ENCODE peak calls at places on chromosomes 13 and 19, in five cellular contexts. I, A, C, Q and H are unnamed samples.

GRCh38 chr13:49580980-49581680 is 4.2 kb downstream of the RCBTB1 start:
- DNase-seq in I (no peak), A (no peak), C (no peak), Q (no peak), H (no peak)

GRCh38 chr13:75685239-75685697 is 49.1 kb downstream of the LMO7 start:
- DNase-seq in I (no peak), A (no peak), C (no peak), Q (no peak), H (no peak)

GRCh38 chr13:48586591-48587103 is 53.8 kb upstream of the RCBTB2 start:
- DNase-seq in I (no peak), A (peak; percentile 31), C (peak; percentile 48), Q (peak; percentile 75), H (peak; percentile 41)

GRCh38 chr13:91242652-91243051 is 104.8 kb upstream of the MIR17HG start:
- DNase-seq in I (no peak), A (no peak), C (no peak), Q (no peak), H (no peak)

GRCh38 chr13:20869540-20869939 is 33.0 kb downstream of the XPO4 start:
- DNase-seq in I (no peak), A (no peak), C (no peak), Q (no peak), H (no peak)

GRCh38 chr13:110351636-110352420 is 44.7 kb downstream of the COL4A2 start:
- DNase-seq in I (no peak), A (no peak), C (no peak), Q (no peak), H (no peak)

GRCh38 chr19:45099465-45100201 is 6.7 kb downstream of the PPP1R37 start:
- DNase-seq in I (no peak), A (no peak), C (no peak), Q (no peak), H (no peak)

GRCh38 chr13:56700324-56700723 is 440.4 kb upstream of the PRR20A start:
- DNase-seq in I (no peak), A (no peak), C (no peak), Q (no peak), H (no peak)

GRCh38 chr13:110012102-110012739 is 225.8 kb upstream of the IRS2 start:
- DNase-seq in I (no peak), A (no peak), C (no peak), Q (no peak), H (no peak)

GRCh38 chr13:32309812-32310706 is 5.1 kb downstream of the ZAR1L start:
- DNase-seq in I (no peak), A (no peak), C (no peak), Q (no peak), H (peak; percentile 71)

GRCh38 chr13:40786568-40786996 is 2.8 kb upstream of the SLC25A15 start:
- DNase-seq in I (no peak), A (no peak), C (no peak), Q (no peak), H (no peak)

GRCh38 chr19:676343-677105 is at the start of gene FSTL3:
- DNase-seq in I (peak; percentile 78), A (no peak), C (no peak), Q (no peak), H (no peak)

GRCh38 chr13:24282256-24282655 is 27.1 kb upstream of the C1QTNF9 start:
- DNase-seq in I (no peak), A (no peak), C (no peak), Q (no peak), H (no peak)

GRCh38 chr19:58097349-58097748 is 682 bp downstream of the ZSCAN18 start:
- DNase-seq in I (no peak), A (no peak), C (no peak), Q (no peak), H (no peak)

GRCh38 chr19:55242517-55242916 is 14.0 kb upstream of the TMEM86B start:
- DNase-seq in I (no peak), A (no peak), C (no peak), Q (peak; percentile 7), H (no peak)

GRCh38 chr19:750640-751423 is at the start of gene MISP:
- DNase-seq in I (peak; percentile 54), A (no peak), C (no peak), Q (no peak), H (no peak)

GRCh38 chr19:43532571-43532961 is 422 bp upstream of the ZNF575 start:
- DNase-seq in I (peak; percentile 72), A (peak; percentile 50), C (no peak), Q (peak; percentile 79), H (peak; percentile 87)

GRCh38 chr13:87680298-87680697 is 9.1 kb downstream of the SLITRK5 start:
- DNase-seq in I (no peak), A (no peak), C (no peak), Q (no peak), H (no peak)

GRCh38 chr13:98918771-98919170 is 59.1 kb downstream of the DOCK9 start:
- DNase-seq in I (no peak), A (no peak), C (no peak), Q (no peak), H (no peak)

GRCh38 chr19:45195764-45196163 is 17.2 kb downstream of the BLOC1S3 start:
- DNase-seq in I (no peak), A (no peak), C (no peak), Q (no peak), H (no peak)

GRCh38 chr13:108987488-108987887 is 358.1 kb downstream of the MYO16 start:
- DNase-seq in I (no peak), A (no peak), C (no peak), Q (no peak), H (no peak)

GRCh38 chr13:89900104-89900760 is 1447.3 kb upstream of the MIR17HG start:
- DNase-seq in I (no peak), A (no peak), C (no peak), Q (no peak), H (no peak)

GRCh38 chr13:49308977-49309408 is 61.3 kb downstream of the CDADC1 start:
- DNase-seq in I (peak; percentile 78), A (peak; percentile 53), C (no peak), Q (no peak), H (no peak)

GRCh38 chr19:33346665-33347064 is 26.8 kb upstream of the CEBPG start:
- DNase-seq in I (no peak), A (no peak), C (no peak), Q (no peak), H (no peak)
- H3K4me3 ChIP-seq in I (no peak overlapping the region), A (no peak overlapping the region), C (no peak overlapping the region), Q (no peak overlapping the region), H (no peak overlapping the region)

DNA sequence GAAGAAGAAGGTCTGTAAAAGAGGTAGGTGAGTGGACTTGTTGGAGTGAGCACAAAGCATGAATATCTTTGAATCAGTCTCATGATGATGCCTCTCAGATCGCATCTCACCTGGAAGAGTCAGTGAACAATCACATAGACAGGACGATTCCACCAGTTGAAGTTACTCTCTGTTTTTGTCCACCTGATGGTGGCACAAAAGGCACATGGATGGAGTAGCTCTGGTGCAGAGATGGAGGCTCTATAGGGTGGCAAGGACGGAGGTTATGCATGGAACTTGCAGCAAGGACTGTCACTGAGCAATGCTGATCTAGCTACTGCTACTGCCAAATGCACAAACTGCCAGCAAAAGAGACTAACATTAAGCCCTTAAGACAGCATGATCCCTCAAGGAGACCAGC is 10.3 kb upstream of the MYCBP2 start:
- DNase-seq in I (no peak), A (no peak), C (no peak), Q (no peak), H (peak; percentile 26)
- TF ChIP-seq CTCF in I (no peak), A (no peak), C (no peak), Q (no peak), H (no peak)

GRCh38 chr13:60165391-60166099 is 1.8 kb upstream of the DIAPH3 start:
- DNase-seq in I (no peak), A (no peak), C (no peak), Q (no peak), H (no peak)

GRCh38 chr13:60162096-60162495 is 1.6 kb downstream of the DIAPH3 start:
- DNase-seq in I (no peak), A (no peak), C (no peak), Q (no peak), H (peak; percentile 21)

GRCh38 chr13:60167121-60167520 is 3.4 kb upstream of the DIAPH3 start:
- DNase-seq in I (no peak), A (no peak), C (no peak), Q (no peak), H (no peak)

GRCh38 chr13:60164490-60164889 is 762 bp upstream of the DIAPH3 start:
- DNase-seq in I (no peak), A (no peak), C (no peak), Q (no peak), H (peak; percentile 7)

GRCh38 chr13:60163525-60164471 is at the start of gene DIAPH3:
- DNase-seq in I (peak; percentile 97), A (peak; percentile 96), C (peak; percentile 94), Q (peak; percentile 98), H (peak; percentile 97)
- H3K4me3 ChIP-seq in I (peak within 1 kb of the TSS; percentile 52), A (peak within 1 kb of the TSS; percentile 74), C (peak within 1 kb of the TSS; percentile 77), Q (peak within 1 kb of the TSS; percentile 77), H (peak within 1 kb of the TSS; percentile 97)

DNA sequence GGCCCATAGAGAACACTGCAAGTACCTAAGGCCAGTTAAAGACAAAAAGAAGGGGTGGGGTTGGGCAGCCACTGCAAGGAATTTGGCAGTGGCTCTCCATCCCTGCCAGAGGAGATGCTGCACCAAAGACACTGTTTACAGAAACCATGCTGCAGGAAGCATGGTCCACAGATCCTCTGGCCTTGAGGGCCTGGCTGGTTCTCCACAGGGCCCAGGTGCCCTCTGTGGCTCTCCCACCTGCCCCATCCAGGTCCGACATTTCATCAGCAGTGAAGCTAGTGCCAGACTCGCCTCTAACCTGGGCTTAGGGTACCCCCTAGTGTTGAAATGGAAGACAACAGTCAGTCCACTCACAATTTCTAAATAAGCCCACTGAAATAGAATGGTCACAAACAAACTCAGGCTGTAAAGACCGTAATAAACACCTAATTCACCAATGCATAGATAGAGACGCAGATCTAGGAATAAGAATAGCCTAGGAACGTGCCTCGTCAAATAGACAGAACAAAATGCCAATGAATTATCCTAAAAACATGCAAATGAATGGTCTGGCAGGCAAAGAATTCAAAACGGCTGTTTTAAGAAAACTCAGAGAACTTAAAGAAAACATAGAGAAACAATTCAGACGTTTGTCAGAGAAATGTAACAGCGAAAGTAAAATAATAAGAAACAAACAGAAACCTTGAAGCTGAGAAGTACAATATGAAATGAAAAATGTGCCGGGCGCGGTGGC is 23.3 kb downstream of the LYPD4 start:
- DNase-seq in I (no peak), A (no peak), C (peak; percentile 57), Q (no peak), H (peak; percentile 67)
- TF ChIP-seq CTCF in I (peak; percentile 34), A (peak; percentile 12), C (peak; percentile 42), Q (peak; percentile 52), H (peak; percentile 65)